ENCODE peak calls at places on chromosomes 12 and 14, in nine cellular contexts. M, K, O, C, Z, S, I, Y and A are unnamed samples.
A peak's percentile ranks its signal among the peaks of the same experiment; 100 is the strongest.

GRCh38 chr12:122392411-122392810 is 30.1 kb downstream of the CLIP1 start:
- DNase-seq in K (no peak), C (no peak), O (no peak), M (no peak), Y (no peak), Z (no peak), I (no peak), S (no peak), A (no peak)

GRCh38 chr14:28571636-28572035 is 195.0 kb upstream of the FOXG1 start:
- DNase-seq in O (no peak), K (peak; percentile 21), S (no peak), Y (no peak), C (no peak), M (no peak), Z (no peak), I (no peak), A (peak; percentile 83)

GRCh38 chr14:68358500-68358899 is 434.4 kb downstream of the ZFP36L1 start:
- DNase-seq in K (no peak), Z (no peak), O (no peak), M (no peak), I (no peak), Y (no peak), C (no peak), S (no peak), A (no peak)

GRCh38 chr12:56941299-56942017 is 7.2 kb upstream of the SDR9C7 start:
- DNase-seq in Y (peak; percentile 9), I (peak; percentile 29), Z (no peak), O (peak; percentile 58), K (peak; percentile 53), S (peak; percentile 50), C (peak; percentile 14), M (no peak), A (peak; percentile 86)

GRCh38 chr14:91059576-91060471 is 617 bp downstream of the RPS6KA5 start:
- DNase-seq in K (peak; percentile 1), I (peak; percentile 1), Y (peak; percentile 61), Z (peak; percentile 84), M (peak; percentile 88), C (no peak), O (no peak), S (no peak), A (peak; percentile 27)

GRCh38 chr12:124006582-124007170 is 33.7 kb downstream of the ZNF664 start:
- DNase-seq in I (no peak), Y (no peak), K (no peak), Z (no peak), O (no peak), M (no peak), C (no peak), S (no peak), A (no peak)

GRCh38 chr14:21974741-21975140 is 301.1 kb upstream of the OR4E1 start:
- DNase-seq in K (no peak), Y (no peak), S (no peak), M (no peak), Z (no peak), O (no peak), I (no peak), C (no peak), A (no peak)

GRCh38 chr12:52351196-52352059 is 15.9 kb downstream of the KRT85 start:
- DNase-seq in I (no peak), C (no peak), S (no peak), K (no peak), M (no peak), O (no peak), Y (peak; percentile 71), Z (no peak), A (no peak)

GRCh38 chr14:79584679-79585078 is 626.6 kb downstream of the DIO2 start:
- DNase-seq in S (peak; percentile 98), I (peak; percentile 91), C (peak; percentile 94), Z (no peak), K (peak; percentile 94), O (peak; percentile 67), Y (no peak), M (no peak), A (peak; percentile 76)

GRCh38 chr12:12671850-12672660 is 23.9 kb downstream of the GPR19 start:
- DNase-seq in O (no peak), Z (no peak), I (peak; percentile 69), S (peak; percentile 65), Y (no peak), K (peak; percentile 41), M (no peak), C (peak; percentile 44), A (no peak)

GRCh38 chr12:1398673-1399072 is 195.7 kb downstream of the FBXL14 start:
- DNase-seq in K (peak; percentile 66), M (no peak), Z (no peak), I (no peak), O (peak; percentile 19), Y (no peak), S (peak; percentile 67), C (peak; percentile 12), A (peak; percentile 8)

GRCh38 chr14:20697273-20698017 is 8.9 kb downstream of the ANG start:
- DNase-seq in M (peak; percentile 73), C (peak; percentile 68), I (peak; percentile 78), S (peak; percentile 75), O (peak; percentile 82), Z (no peak), Y (peak; percentile 64), K (peak; percentile 84), A (peak; percentile 86)

GRCh38 chr14:39175445-39176262 is 600 bp downstream of the PNN start:
- DNase-seq in C (no peak), M (peak; percentile 72), Z (peak; percentile 82), O (peak; percentile 38), I (no peak), S (peak; percentile 21), K (peak; percentile 26), Y (no peak), A (peak; percentile 32)

GRCh38 chr12:4482936-4483335 is 37.3 kb upstream of the FGF6 start:
- DNase-seq in K (no peak), O (no peak), Z (no peak), M (no peak), C (no peak), Y (no peak), I (no peak), S (no peak), A (peak; percentile 52)

GRCh38 chr14:86141966-86142365 is 612.0 kb downstream of the FLRT2 start:
- DNase-seq in O (no peak), S (no peak), I (no peak), Z (no peak), C (no peak), M (no peak), K (no peak), Y (no peak), A (no peak)

GRCh38 chr14:64209428-64210165 is 84.6 kb downstream of the ESR2 start:
- DNase-seq in M (no peak), O (peak; percentile 69), S (peak; percentile 71), Z (no peak), K (peak; percentile 19), C (peak; percentile 12), Y (no peak), I (no peak), A (no peak)

DNA sequence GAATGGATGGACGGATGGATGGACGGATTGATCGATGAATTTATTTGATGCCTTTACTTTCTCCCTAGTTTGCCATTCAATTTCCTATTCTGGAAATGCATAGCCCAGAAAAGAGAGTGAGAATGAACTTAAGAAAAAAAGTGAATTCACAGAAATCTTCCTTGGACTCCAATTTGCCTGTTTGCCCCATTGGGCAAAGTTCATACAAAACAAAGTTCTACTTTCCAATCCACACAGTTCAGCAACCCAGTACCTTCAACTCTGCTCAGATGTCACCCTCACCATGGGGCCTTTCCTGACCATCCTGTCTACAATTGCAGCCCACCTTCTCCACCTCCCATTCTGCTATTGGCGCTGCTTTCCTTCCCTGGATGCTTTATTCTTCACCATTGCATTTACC is 8.2 kb upstream of the NUAK1 start:
- DNase-seq in Y (no peak), M (no peak), Z (no peak), I (no peak), S (no peak), K (no peak), O (no peak), C (no peak), A (no peak)
- H3K4me3 ChIP-seq in Y (no peak overlapping the region), M (no peak overlapping the region), Z (no peak overlapping the region), I (no peak overlapping the region), S (no peak overlapping the region), K (no peak overlapping the region), O (no peak overlapping the region), C (no peak overlapping the region), A (no peak overlapping the region)

GRCh38 chr12:92927436-92928116 is 1.5 kb downstream of the EEA1 start:
- DNase-seq in I (peak; percentile 60), Z (no peak), C (peak; percentile 69), Y (no peak), K (peak; percentile 78), M (peak; percentile 45), O (peak; percentile 82), S (peak; percentile 77), A (peak; percentile 76)

GRCh38 chr12:92928431-92928961 is 599 bp downstream of the EEA1 start:
- DNase-seq in M (no peak), C (no peak), O (peak; percentile 18), Z (peak; percentile 73), Y (peak; percentile 48), S (no peak), I (peak; percentile 28), K (peak; percentile 17), A (peak; percentile 47)

GRCh38 chr12:92927055-92927435 is 2.0 kb downstream of the EEA1 start:
- DNase-seq in I (peak; percentile 34), S (peak; percentile 28), M (peak; percentile 42), Z (no peak), O (peak; percentile 65), Y (peak; percentile 26), K (peak; percentile 62), C (peak; percentile 30), A (peak; percentile 80)

GRCh38 chr12:92928962-92929915 is at the start of gene EEA1:
- DNase-seq in O (peak; percentile 98), Z (peak; percentile 99), M (peak; percentile 98), Y (peak; percentile 94), C (peak; percentile 96), S (peak; percentile 95), I (peak; percentile 94), K (peak; percentile 91), A (peak; percentile 98)

DNA sequence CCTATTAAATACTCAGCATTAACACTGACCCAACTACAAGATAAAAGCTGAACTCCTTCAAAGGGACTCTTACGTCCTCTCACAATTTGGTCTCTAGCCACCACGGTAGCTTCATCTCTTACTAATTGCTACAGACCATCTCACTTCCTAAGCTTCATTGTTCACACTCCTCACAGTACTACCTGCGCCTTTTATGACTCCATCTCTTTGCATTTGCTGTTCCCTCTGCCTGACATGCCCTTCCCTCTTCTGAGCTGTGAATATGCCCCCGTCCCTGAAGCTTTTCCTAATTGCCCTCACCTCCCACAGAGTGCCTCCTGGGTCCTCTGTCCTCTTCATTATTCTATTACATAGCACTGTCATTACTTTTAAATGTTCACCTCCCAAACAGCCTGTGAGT is 2.5 kb downstream of the EEA1 start:
- DNase-seq in Y (no peak), C (no peak), O (no peak), S (no peak), M (peak; percentile 6), K (no peak), Z (no peak), I (no peak), A (no peak)
- TF ChIP-seq CTCF in Y (no peak), C (no peak), O (no peak), S (no peak), M (no peak), K (no peak), Z (no peak), I (no peak), A (no peak)

GRCh38 chr12:55933799-55934174 is 2.8 kb downstream of the DGKA start:
- DNase-seq in I (no peak), Z (no peak), Y (no peak), M (no peak), C (no peak), O (no peak), S (no peak), K (no peak), A (no peak)
- H3K4me3 ChIP-seq in I (no peak overlapping the region), Z (no peak overlapping the region), Y (peak overlapping the region; percentile 91), M (no peak overlapping the region), C (no peak overlapping the region), O (no peak overlapping the region), S (no peak overlapping the region), K (no peak overlapping the region), A (peak overlapping the region; percentile 92)

GRCh38 chr12:42586268-42586667 is 3.3 kb downstream of the PRICKLE1 start:
- DNase-seq in I (no peak), O (no peak), K (no peak), C (no peak), M (no peak), Y (no peak), S (no peak), Z (no peak), A (no peak)
- TF ChIP-seq CTCF in I (peak; percentile 48), O (peak; percentile 29), K (peak; percentile 30), C (peak; percentile 50), M (no peak), Y (no peak), S (peak; percentile 22), Z (no peak), A (peak; percentile 9)